ENCODE peak calls at places on chromosome 19, in five cellular contexts. Z is GM23338, Y is WTC11, Q is IMR-90, V is GM20000. T is an unnamed sample.

GRCh38 chr19:7833225-7834156 is 3.5 kb downstream of the EVI5L start:
- DNase-seq in Z (no peak), Y (no peak), Q (peak; percentile 33), V (no peak), T (no peak)

GRCh38 chr19:17772172-17772571 is 20.9 kb downstream of the FCHO1 start:
- DNase-seq in Z (peak; percentile 52), Y (no peak), Q (peak; percentile 14), V (no peak), T (no peak)

GRCh38 chr19:2282062-2282861 is at the start of gene PEAK3:
- DNase-seq in Z (peak; percentile 77), Y (peak; percentile 70), Q (peak; percentile 24), V (peak; percentile 73), T (peak; percentile 75)

GRCh38 chr19:33630880-33631627 is 9.3 kb downstream of the CHST8 start:
- DNase-seq in Z (no peak), Y (no peak), Q (no peak), V (no peak), T (no peak)

GRCh38 chr19:33408538-33408937 is 35.0 kb downstream of the CEBPG start:
- DNase-seq in Z (no peak), Y (no peak), Q (no peak), V (no peak), T (no peak)

GRCh38 chr19:30669329-30670010 is 297.3 kb downstream of the ZNF536 start:
- DNase-seq in Z (peak; percentile 85), Y (peak; percentile 86), Q (peak; percentile 12), V (peak; percentile 52), T (peak; percentile 64)

GRCh38 chr19:7445104-7445503 is 43.7 kb downstream of the PEX11G start:
- DNase-seq in Z (no peak), Y (no peak), Q (no peak), V (no peak), T (no peak)

GRCh38 chr19:2796659-2797266 is 11.5 kb downstream of the THOP1 start:
- DNase-seq in Z (no peak), Y (no peak), Q (no peak), V (no peak), T (no peak)

GRCh38 chr19:28956421-28956820 is 256.5 kb downstream of the UQCRFS1 start:
- DNase-seq in Z (no peak), Y (no peak), Q (no peak), V (no peak), T (no peak)

DNA sequence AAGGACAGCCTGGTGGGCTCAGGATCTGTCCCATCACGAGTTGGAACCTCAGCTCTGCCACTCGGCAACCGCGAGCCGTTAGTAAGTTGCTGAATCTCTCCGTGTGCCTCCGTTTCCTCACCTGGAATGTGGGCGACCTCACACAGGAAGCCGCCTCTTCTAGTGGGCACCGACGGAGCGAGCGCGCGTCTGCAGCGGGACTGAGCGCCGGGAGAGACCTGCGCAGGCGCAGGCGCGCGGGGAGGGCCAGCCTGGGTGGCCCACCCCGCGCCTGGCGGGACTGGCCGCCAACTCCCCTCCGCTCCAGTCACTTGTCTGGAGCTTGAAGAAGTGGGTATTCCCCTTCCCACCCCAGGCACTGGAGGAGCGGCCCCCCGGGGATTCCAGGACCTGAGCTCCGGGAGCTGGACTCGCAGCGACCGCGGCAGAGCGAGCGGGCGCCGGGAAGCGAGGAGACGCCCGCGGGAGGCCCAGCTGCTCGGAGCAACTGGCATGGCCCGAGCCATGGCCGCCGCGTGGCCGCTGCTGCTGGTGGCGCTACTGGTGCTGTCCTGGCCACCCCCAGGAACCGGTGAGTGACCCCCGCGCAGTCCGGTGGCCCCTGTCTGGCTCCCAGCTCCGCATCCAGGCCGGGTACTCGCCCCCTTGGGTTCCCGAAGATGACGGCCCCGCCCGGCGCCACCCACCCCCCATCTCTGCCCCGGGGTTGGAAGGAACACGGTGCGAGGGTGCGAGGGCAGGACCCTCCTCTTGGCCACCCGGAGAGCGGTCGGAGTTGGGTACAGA is at the start of gene PVR:
- DNase-seq in Z (peak; percentile 75), Y (peak; percentile 61), Q (peak; percentile 77), V (peak; percentile 68), T (peak; percentile 82)
- TF ChIP-seq CTCF in Z (no peak), Y (no peak), Q (no peak), V (no peak), T (no peak)

DNA sequence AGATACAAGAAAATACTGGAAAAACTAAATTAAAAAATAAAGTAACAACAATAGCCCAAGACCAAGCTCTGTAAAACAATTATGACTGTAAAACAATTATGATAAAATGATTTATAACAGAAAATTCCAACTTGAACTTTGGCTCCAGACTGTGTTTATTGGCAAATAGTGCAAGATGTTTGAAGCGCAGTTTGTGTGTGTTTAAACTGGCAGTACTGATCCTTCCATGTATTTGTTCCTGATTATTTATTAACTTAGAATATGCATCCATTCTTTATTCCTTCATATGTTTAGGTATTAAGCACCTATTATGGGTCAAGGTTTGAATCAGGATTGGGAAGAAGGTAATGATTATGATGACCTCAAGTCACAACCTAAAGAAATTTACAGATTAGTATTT is 37.8 kb downstream of the ZNF582 start:
- DNase-seq in Z (no peak), Y (no peak), Q (no peak), V (no peak), T (no peak)
- TF ChIP-seq CTCF in Z (no peak), Y (no peak), Q (no peak), V (no peak), T (no peak)

DNA sequence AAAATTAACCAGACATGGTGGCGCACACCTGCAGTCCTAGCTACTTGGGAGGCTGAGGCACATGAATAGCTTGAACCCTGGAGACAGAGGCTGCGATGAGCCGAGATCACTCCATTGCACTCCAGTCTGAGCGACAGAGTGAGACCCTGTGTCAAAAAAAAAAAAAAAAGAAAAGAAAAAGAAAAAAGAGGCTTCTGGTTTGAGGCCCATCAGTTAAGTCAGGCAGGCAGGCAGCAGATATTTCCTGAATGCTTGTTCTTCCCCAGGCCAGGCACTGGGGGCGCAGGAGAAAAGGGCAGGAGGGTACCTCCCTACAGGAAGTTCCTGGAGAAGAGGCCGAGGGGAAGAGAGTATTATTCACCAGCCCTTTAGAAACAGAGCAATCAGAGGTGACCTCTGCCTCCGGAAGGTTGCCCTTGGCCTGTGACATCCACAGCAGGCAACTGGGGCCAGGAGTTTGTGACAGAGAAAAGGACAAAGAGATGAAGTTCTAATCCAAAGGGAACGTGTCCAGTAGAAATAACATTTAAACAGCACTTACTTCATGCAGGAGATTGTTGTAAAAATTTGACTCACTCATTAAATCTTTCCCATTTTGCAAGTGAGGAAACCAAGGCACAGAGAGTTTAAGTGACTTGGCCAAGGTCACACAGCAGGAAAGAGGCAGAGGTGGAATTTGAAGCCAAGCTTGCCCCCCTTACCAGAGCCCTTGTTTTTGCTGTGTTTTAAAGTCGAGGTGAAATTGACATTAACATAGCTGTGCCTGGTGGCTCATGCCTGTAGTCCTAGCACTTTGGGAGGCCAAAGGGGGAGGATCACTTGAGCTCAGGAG is 4.3 kb upstream of the RLN3 start:
- DNase-seq in Z (peak; percentile 90), Y (peak; percentile 77), Q (peak; percentile 44), V (peak; percentile 37), T (no peak)
- TF ChIP-seq CTCF in Z (peak; percentile 73), Y (no peak), Q (peak; percentile 46), V (no peak), T (no peak)

GRCh38 chr19:51055866-51056265 is 9.0 kb downstream of the KLK13 start:
- DNase-seq in Z (no peak), Y (no peak), Q (no peak), V (no peak), T (no peak)
- TF ChIP-seq CTCF in Z (no peak), Y (no peak), Q (no peak), V (no peak), T (no peak)

GRCh38 chr19:56155124-56155687 is 14.1 kb downstream of the ZNF444 start:
- DNase-seq in Z (peak; percentile 86), Y (peak; percentile 78), Q (no peak), V (no peak), T (peak; percentile 43)
- TF ChIP-seq CTCF in Z (peak; percentile 70), Y (peak; percentile 70), Q (peak; percentile 31), V (no peak), T (no peak)

DNA sequence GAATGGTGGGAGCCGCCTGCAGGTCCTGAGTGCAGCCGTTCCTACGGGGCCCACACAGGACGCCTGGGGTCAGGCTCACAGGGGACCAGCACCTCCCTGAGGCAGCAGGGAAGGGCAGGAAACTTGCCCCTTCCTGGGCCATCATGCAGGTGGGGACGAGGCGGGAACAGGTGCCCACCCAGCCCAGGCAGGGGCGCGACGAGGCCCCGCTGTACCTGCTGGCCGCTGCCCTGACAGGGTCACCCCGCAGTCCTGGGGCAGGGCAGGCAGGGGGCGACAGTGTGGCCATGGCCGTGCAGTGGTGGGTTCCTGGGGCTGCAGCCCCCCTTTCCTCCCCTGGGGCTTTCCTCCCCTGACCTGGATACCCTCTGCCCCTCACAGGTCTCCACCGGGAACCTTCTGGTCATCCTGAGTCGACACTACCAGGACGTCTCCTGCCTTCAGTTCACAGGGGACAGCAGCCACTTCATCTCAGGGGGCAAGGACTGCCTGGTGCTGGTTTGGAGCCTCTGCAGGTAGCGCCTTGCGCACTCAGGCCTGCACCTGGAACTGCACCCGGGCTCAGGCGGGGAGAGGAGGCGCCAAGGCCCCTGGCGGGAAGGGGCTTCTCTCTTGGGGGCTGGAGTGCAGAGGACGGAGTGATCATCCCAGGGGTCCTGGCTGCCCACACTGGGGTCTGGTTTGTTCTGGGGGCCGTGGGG is 5.4 kb downstream of the WDR18 start:
- DNase-seq in Z (no peak), Y (peak; percentile 62), Q (no peak), V (no peak), T (no peak)
- TF ChIP-seq CTCF in Z (peak; percentile 56), Y (peak; percentile 20), Q (peak; percentile 16), V (no peak), T (peak; percentile 15)

GRCh38 chr19:42606660-42607351 is 12.1 kb upstream of the CEACAM8 start:
- DNase-seq in Z (peak; percentile 92), Y (peak; percentile 92), Q (peak; percentile 27), V (peak; percentile 85), T (peak; percentile 85)
- TF ChIP-seq CTCF in Z (peak; percentile 97), Y (peak; percentile 92), Q (peak; percentile 55), V (peak; percentile 87), T (peak; percentile 82)

DNA sequence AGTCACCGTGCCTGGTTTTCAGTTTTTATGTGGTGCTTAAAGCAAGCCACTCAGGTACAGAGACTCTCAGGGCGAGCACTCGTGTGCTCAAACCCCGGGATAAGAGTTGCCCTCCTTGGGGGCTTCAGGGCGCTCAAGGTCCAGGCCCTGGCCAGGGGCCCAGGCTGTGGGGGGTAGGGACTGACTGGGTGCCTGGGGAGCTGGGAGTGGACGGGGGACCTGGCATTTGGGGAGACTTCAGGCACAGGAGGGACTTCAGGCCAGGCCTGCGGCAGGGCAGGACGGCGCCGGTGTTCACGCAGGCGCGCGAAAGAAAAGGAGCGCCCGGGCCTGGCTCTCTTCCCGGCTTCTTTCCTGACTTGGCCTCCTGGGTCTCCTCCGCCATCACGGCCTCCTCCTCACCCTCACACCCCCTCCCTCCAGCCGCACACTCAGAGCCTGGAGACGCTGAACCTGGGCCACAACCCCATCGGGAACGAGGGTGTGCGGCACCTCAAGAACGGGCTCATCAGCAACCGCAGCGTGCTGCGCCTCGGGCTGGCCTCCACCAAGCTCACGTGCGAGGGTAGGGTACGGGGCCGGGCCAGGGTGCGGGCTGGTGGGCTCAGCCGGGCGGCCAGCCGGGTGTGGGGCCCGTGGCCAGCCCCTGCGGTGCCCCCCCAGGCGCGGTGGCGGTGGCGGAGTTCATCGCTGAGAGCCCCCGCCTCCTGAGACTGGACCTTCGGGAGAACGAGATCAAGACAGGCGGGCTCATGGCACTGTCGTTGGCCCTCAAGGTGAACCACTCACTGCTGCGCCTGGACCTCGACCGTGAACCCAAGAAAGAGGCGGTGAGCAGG is 16.1 kb downstream of the NKPD1 start:
- DNase-seq in Z (no peak), Y (no peak), Q (no peak), V (peak; percentile 30), T (no peak)
- TF ChIP-seq CTCF in Z (no peak), Y (no peak), Q (no peak), V (no peak), T (no peak)